ENCODE peak calls at places on chromosome 18, in eight cellular contexts. Z is effector memory CD4-positive, alpha-beta T cell; N is stomach; T is A673; D is gastrocnemius medialis; R is astrocyte; Y is GM23338; A is psoas muscle. K is an unnamed sample. For H3K4me1, the result is how much of the 10 kb centered on the place peaks cover.

GRCh38 chr18:66764225-66764624 is 160.3 kb upstream of the CDH19 start:
- DNase-seq in D (peak), N (no peak), A (peak), R (no peak), T (no peak), Z (no peak), Y (no peak), K (no peak)

GRCh38 chr18:6876646-6877045 is 147.1 kb downstream of the ARHGAP28 start:
- DNase-seq in R (peak), A (no peak), Y (no peak), D (no peak), T (no peak), Z (no peak), N (no peak), K (no peak)

GRCh38 chr18:58668897-58669296 is 2.4 kb upstream of the MALT1 start:
- DNase-seq in R (peak), A (no peak), N (no peak), Z (no peak), T (peak), D (no peak), Y (no peak), K (no peak)

GRCh38 chr18:68177807-68178702 is 536.9 kb downstream of the TMX3 start:
- DNase-seq in T (peak), D (no peak), Y (no peak), Z (no peak), R (peak), A (no peak), N (peak), K (no peak)

GRCh38 chr18:21538230-21538629 is 62.3 kb downstream of the ESCO1 start:
- DNase-seq in R (peak), D (no peak), A (no peak), Y (no peak), N (no peak), T (no peak), Z (no peak), K (no peak)

GRCh38 chr18:7576685-7577084 is 9.6 kb downstream of the PTPRM start:
- DNase-seq in D (no peak), A (no peak), Y (no peak), T (no peak), Z (no peak), N (no peak), R (peak), K (no peak)

GRCh38 chr18:3211236-3211992 is 8.4 kb downstream of the MYOM1 start:
- DNase-seq in Z (no peak), R (peak), A (no peak), T (no peak), D (peak), Y (no peak), N (no peak), K (no peak)

GRCh38 chr18:76584414-76585310 is 89.6 kb upstream of the ZNF516 start:
- DNase-seq in A (no peak), T (no peak), D (no peak), R (no peak), Y (no peak), Z (no peak), N (no peak), K (no peak)

GRCh38 chr18:23479829-23480505 is 23.3 kb upstream of the RMC1 start:
- DNase-seq in T (no peak), R (no peak), A (no peak), Y (no peak), D (no peak), N (no peak), Z (no peak), K (no peak)

GRCh38 chr18:54736981-54737380 is 91.3 kb upstream of the RAB27B start:
- DNase-seq in Y (no peak), R (no peak), A (no peak), T (no peak), N (no peak), D (no peak), Z (no peak), K (no peak)

GRCh38 chr18:51522821-51523220 is 325.3 kb upstream of the MEX3C start:
- DNase-seq in D (no peak), A (no peak), R (no peak), Y (no peak), Z (no peak), N (no peak), T (no peak), K (no peak)

GRCh38 chr18:30970201-30970816 is 72.2 kb downstream of the DSC3 start:
- DNase-seq in Z (no peak), N (no peak), R (peak), T (peak), D (no peak), A (no peak), Y (peak), K (no peak)

GRCh38 chr18:28071199-28071598 is 105.7 kb downstream of the CDH2 start:
- DNase-seq in D (no peak), N (no peak), R (no peak), A (no peak), T (no peak), Z (no peak), Y (no peak), K (no peak)

GRCh38 chr18:65750421-65751144 is at the start of gene CDH7:
- DNase-seq in D (no peak), A (peak), Z (no peak), T (peak), N (no peak), Y (peak), R (no peak), K (peak)

GRCh38 chr18:11859903-11860407 is 8.7 kb downstream of the CHMP1B start:
- DNase-seq in T (no peak), A (no peak), D (peak), Z (no peak), N (no peak), Y (no peak), R (peak), K (no peak)

GRCh38 chr18:69865656-69866241 is 81.9 kb downstream of the CD226 start:
- DNase-seq in R (no peak), Z (no peak), A (no peak), N (no peak), Y (no peak), T (no peak), D (no peak), K (no peak)

GRCh38 chr18:57644540-57644939 is 22.9 kb upstream of the NARS1 start:
- DNase-seq in Y (no peak), T (no peak), R (no peak), D (no peak), N (no peak), Z (no peak), A (no peak), K (no peak)

DNA sequence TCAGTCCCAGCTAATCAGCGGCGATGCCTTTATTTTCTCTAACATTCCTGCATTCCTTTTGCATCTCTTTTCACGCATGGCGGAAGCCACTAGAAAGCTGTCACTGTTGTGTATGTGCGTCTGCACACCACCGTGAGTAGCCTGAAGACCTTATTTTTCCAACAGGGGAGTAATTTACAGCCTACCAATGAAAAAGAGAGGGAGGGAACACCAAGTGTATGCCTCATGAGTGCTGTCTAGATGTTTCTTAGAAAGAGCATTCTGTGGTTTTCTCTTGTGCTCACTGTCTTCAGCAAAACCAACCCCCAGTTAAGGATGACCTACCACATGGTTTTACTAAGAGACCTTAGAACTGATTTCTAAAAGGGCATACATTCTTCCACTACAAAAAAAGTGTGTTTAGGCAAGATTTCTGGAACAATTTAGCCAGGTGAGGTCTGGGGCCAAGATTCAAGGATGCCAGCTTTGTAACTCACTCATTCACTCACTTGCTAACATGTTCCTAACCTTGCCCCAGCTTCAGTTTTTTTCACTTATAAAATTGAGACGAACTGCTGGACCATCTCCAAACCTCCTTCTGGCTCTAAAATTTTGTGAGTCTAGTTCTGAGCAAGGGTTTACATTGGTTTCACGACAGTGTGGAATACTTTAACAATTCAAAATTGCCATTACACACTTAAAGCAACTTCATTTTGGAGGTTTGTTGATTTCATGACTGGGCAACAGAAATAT is 51.4 kb downstream of the BCL2 start:
- DNase-seq in T (no peak), D (no peak), N (no peak), A (no peak), Y (no peak), R (peak), Z (no peak), K (no peak)
- H3K4me1 ChIP-seq in T (under half), D (half or more), N (under half), A (under half), Y (under half), R (under half), Z (under half), K (under half)

GRCh38 chr18:43267818-43268217 is 9.5 kb downstream of the SYT4 start:
- DNase-seq in T (no peak), A (no peak), N (no peak), R (no peak), Z (no peak), D (no peak), Y (no peak), K (no peak)

GRCh38 chr18:43265465-43265864 is 11.8 kb downstream of the SYT4 start:
- DNase-seq in Z (no peak), N (no peak), R (no peak), D (no peak), T (no peak), A (no peak), Y (no peak), K (no peak)
- H3K27ac ChIP-seq in Z (no peak), N (no peak), R (no peak), D (no peak), T (no peak), A (no peak), Y (no peak), K (no peak)

GRCh38 chr18:13574355-13574754 is 152.0 kb downstream of the FAM210A start:
- DNase-seq in R (no peak), Y (no peak), D (no peak), A (no peak), T (no peak), N (no peak), Z (no peak), K (no peak)

GRCh38 chr18:13576598-13576997 is 149.8 kb downstream of the FAM210A start:
- DNase-seq in Z (no peak), R (no peak), T (no peak), D (no peak), N (no peak), A (no peak), Y (no peak), K (no peak)

GRCh38 chr18:13573750-13574149 is 152.6 kb downstream of the FAM210A start:
- DNase-seq in Y (no peak), N (no peak), R (no peak), D (no peak), A (no peak), T (no peak), Z (no peak), K (no peak)

GRCh38 chr18:13572721-13573120 is 153.6 kb downstream of the FAM210A start:
- DNase-seq in N (no peak), A (no peak), Y (no peak), Z (no peak), D (no peak), R (no peak), T (no peak), K (no peak)

GRCh38 chr18:13574761-13575160 is 151.6 kb downstream of the FAM210A start:
- DNase-seq in N (no peak), R (no peak), T (no peak), Y (no peak), A (no peak), Z (no peak), D (no peak), K (no peak)
- H3K4me1 ChIP-seq in N (under half), R (under half), T (under half), Y (under half), A (under half), Z (under half), D (under half), K (under half)

DNA sequence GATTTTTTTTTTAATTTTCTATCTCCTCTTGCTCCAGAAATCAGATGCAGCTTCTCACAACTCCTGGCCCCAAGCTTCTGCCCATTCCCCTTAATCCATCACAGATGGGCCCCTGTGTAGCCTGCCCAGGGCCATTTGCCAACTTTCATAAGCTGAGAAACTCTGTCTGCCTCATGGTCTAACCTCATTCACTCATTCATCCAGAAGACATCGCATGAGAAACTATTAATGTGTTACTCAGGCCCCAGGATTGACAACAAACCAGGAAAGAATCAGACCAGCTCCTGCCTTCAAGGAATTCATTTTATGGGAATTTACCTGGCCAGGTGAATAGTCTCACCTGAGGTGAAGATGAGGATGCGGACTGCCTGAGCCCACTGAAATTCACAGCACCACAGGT is 35.0 kb downstream of the SLC14A2 start:
- DNase-seq in Z (no peak), A (no peak), T (no peak), Y (no peak), N (no peak), R (no peak), D (no peak), K (no peak)
- H3K27ac ChIP-seq in Z (no peak), A (no peak), T (no peak), Y (no peak), N (no peak), R (no peak), D (no peak), K (no peak)

GRCh38 chr18:78950386-78950785 is 29.2 kb upstream of the SALL3 start:
- DNase-seq in D (no peak), Y (no peak), N (no peak), Z (no peak), A (no peak), T (no peak), R (no peak), K (no peak)

GRCh38 chr18:78948707-78949106 is 30.9 kb upstream of the SALL3 start:
- DNase-seq in D (no peak), R (no peak), Y (no peak), T (no peak), N (no peak), A (no peak), Z (no peak), K (no peak)

GRCh38 chr18:78949216-78949615 is 30.4 kb upstream of the SALL3 start:
- DNase-seq in R (no peak), D (no peak), Z (no peak), Y (no peak), N (no peak), T (no peak), A (no peak), K (no peak)

GRCh38 chr18:78948221-78948620 is 31.4 kb upstream of the SALL3 start:
- DNase-seq in T (no peak), Y (peak), R (no peak), A (no peak), N (no peak), Z (no peak), D (no peak), K (no peak)

DNA sequence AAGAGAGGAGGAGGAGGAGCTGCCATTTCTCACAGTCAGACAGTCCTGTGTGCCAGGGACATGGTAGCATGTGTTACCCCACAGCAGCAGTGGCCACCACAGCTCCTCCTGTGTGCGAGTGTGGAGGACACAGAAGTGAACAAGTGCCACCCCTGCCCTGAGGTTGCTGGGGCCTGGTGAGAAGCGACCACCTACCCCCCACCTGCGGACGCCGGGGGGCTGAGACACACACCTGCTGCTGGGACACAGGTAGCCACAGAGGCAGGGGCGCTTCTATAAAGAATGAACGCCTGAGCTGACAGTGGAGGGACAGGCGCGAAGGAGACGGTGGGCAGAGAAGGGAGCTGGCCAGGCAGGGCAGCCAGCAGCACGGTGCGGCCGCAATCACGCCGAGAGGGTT is 32.3 kb upstream of the SALL3 start:
- DNase-seq in N (no peak), R (no peak), Z (no peak), Y (no peak), T (no peak), A (no peak), D (no peak), K (no peak)
- H3K4me1 ChIP-seq in N (under half), R (under half), Z (under half), Y (under half), T (under half), A (under half), D (under half), K (under half)

GRCh38 chr18:48962252-48962856 is 11.6 kb upstream of the SMAD7 start:
- DNase-seq in T (no peak), D (no peak), A (no peak), Z (no peak), N (no peak), R (no peak), Y (no peak), K (no peak)
- H3K27ac ChIP-seq in T (no peak), D (no peak), A (no peak), Z (no peak), N (no peak), R (no peak), Y (no peak), K (no peak)

DNA sequence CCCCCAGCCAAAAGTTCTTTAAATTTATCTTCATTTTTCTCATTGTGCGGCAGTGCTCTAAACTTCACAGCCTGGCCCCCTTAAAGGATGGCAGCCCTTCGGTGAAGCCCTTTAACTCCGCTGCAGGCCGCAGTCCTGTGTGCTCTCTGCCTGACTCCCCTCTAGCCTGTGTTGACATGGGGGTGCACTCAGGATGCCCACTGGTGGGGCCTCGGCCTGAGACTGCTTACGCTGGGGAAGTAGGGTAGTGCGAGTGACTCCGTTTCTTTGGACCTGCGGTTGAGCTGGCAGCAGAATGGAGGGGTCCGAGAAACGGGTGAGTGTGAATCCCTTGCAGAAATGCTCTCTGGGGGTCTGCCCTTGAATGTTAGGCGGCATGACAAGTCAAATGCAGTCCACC is 5.6 kb downstream of the RAB12 start:
- DNase-seq in R (no peak), A (no peak), N (no peak), T (no peak), Y (no peak), D (no peak), Z (no peak), K (no peak)
- H3K4me1 ChIP-seq in R (under half), A (half or more), N (under half), T (under half), Y (half or more), D (half or more), Z (under half), K (half or more)